ENCODE peak calls at places on chromosomes 11 and 22, in seven cellular contexts. V is CD4-positive, CD25-positive, alpha-beta regulatory T cell; N is transverse colon; Z is IMR-90; D is H7; C is kidney epithelial cell; I is breast epithelium. L is an unnamed sample.

GRCh38 chr11:14414470-14415461 is 55.8 kb upstream of the RRAS2 start:
- DNase-seq in V (peak), N (no peak), Z (peak), D (no peak), C (no peak), I (no peak), L (peak)

GRCh38 chr22:42805998-42806481 is 51.0 kb downstream of the ARFGAP3 start:
- DNase-seq in V (no peak), N (no peak), Z (no peak), D (peak), C (no peak), I (peak), L (no peak)

GRCh38 chr11:66325140-66325754 is 8.4 kb upstream of the CD248 start:
- DNase-seq in V (no peak), N (no peak), Z (no peak), D (no peak), C (no peak), I (no peak), L (no peak)

GRCh38 chr11:76371170-76371569 is 9.8 kb downstream of the THAP12 start:
- DNase-seq in V (peak), N (no peak), Z (peak), D (no peak), C (no peak), I (no peak), L (no peak)

GRCh38 chr11:93791493-93791892 is 7.4 kb downstream of the MED17 start:
- DNase-seq in V (no peak), N (no peak), Z (no peak), D (no peak), C (no peak), I (no peak), L (no peak)

GRCh38 chr11:126740857-126741256 is 259.7 kb downstream of the KIRREL3 start:
- DNase-seq in V (no peak), N (no peak), Z (no peak), D (no peak), C (no peak), I (no peak), L (no peak)

GRCh38 chr22:26777402-26777801 is 120.0 kb downstream of the MIAT start:
- DNase-seq in V (no peak), N (no peak), Z (peak), D (peak), C (no peak), I (no peak), L (no peak)

GRCh38 chr11:116879789-116880402 is 42.5 kb upstream of the APOA1 start:
- DNase-seq in V (peak), N (no peak), Z (peak), D (peak), C (peak), I (no peak), L (no peak)

GRCh38 chr11:61725632-61726280 is 26.7 kb upstream of the MYRF start:
- DNase-seq in V (no peak), N (no peak), Z (peak), D (no peak), C (no peak), I (no peak), L (no peak)

GRCh38 chr11:73968356-73968966 is 14.2 kb downstream of the UCP2 start:
- DNase-seq in V (no peak), N (no peak), Z (no peak), D (peak), C (no peak), I (no peak), L (no peak)

GRCh38 chr11:101129203-101129943 is at the start of gene PGR:
- DNase-seq in V (no peak), N (peak), Z (no peak), D (peak), C (no peak), I (peak), L (peak)
- H3K4me3 ChIP-seq in V (no peak), N (peak), Z (no peak), D (peak), C (no peak), I (peak), L (no peak)

DNA sequence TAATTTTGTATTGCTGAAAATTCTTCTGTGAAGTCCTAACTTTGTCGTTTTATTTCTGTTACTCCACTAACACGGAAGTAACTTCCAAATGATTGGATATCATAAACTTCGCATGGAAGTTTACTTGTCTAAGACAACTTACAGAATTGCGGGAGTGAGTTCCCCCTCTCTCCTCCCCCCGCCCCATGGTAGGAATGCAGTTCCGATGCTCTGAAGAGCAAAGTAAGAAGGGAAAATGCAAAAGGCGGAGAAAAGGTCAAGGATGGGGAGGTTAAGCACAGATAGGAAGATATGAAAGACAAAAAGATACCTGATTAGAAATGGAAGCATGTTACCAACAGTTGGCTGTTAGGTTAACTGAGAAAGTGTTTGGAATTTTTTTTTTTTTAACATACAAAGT is 1.3 kb downstream of the EIF3M start:
- DNase-seq in V (no peak), N (no peak), Z (no peak), D (peak), C (no peak), I (no peak), L (no peak)
- H3K4me3 ChIP-seq in V (peak), N (peak), Z (peak), D (peak), C (peak), I (peak), L (no peak)

DNA sequence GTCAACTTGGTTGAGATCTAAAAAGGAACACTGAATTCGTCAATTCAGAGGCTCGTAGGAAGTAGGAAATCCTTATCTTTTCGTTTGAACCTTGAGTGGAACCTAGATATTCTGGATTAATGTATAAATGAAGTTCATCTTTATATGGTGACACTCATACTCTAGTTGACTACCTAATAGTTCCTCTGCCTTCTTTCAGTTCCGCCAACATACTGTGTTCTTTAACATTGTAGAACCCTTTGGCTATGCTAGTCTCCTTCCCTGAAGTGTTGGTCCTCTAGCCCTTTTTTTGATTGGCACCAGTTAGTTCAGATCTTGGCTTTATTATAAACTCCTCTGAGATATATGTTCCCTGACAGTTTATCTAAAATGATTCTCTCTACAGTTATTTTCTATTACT is 1.5 kb downstream of the ATM start:
- DNase-seq in V (no peak), N (no peak), Z (no peak), D (no peak), C (no peak), I (no peak), L (no peak)
- H3K4me3 ChIP-seq in V (peak), N (peak), Z (peak), D (no peak), C (peak), I (peak), L (no peak)

GRCh38 chr11:111986589-111986988 is 38.6 kb upstream of the DLAT start:
- DNase-seq in V (no peak), N (no peak), Z (no peak), D (no peak), C (no peak), I (no peak), L (no peak)

GRCh38 chr11:111992456-111992855 is 32.8 kb upstream of the DLAT start:
- DNase-seq in V (no peak), N (no peak), Z (no peak), D (no peak), C (no peak), I (no peak), L (no peak)

GRCh38 chr11:111996129-111996528 is 29.1 kb upstream of the DLAT start:
- DNase-seq in V (no peak), N (no peak), Z (no peak), D (no peak), C (no peak), I (no peak), L (no peak)

DNA sequence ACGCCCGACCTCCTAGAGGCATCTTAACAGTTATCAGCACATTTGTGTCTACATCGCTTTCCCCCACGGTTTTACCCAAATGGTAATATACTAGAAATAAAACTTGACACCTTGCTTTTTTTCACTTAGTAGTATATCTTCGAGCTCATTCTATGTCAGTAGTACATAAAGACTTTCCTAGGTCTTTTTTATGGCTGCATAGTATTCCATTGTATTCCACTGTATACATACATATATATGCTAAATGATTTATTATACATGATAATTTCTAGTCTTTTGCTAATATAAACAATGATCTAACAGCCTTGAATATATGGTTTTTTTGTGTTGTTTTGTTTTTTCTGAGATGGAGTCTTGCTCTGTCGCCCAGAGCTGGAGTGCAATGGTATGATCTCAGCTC is 34.8 kb upstream of the DLAT start:
- DNase-seq in V (no peak), N (no peak), Z (no peak), D (no peak), C (no peak), I (no peak), L (no peak)
- H3K4me3 ChIP-seq in V (no peak), N (no peak), Z (no peak), D (no peak), C (no peak), I (no peak), L (no peak)